ENCODE peak calls at places on chromosomes 5 and 9, in five cellular contexts. P is mesenchymal stem cell, U is brain microvascular endothelial cell, J is EL, X is occipital lobe. H is an unnamed sample.

GRCh38 chr5:33048315-33048714 is 337.2 kb downstream of the NPR3 start:
- DNase-seq in X (no peak), P (no peak), U (peak; percentile 21), J (no peak), H (no peak)

GRCh38 chr5:125043781-125044391 is 297.4 kb upstream of the ZNF608 start:
- DNase-seq in U (peak; percentile 62), X (no peak), J (peak; percentile 87), P (peak; percentile 33), H (peak; percentile 85)

GRCh38 chr9:119963798-119964372 is 594.6 kb upstream of the BRINP1 start:
- DNase-seq in X (no peak), P (peak; percentile 89), J (peak; percentile 94), U (peak; percentile 75), H (peak; percentile 82)

GRCh38 chr9:33433871-33434270 is 13.5 kb downstream of the AQP3 start:
- DNase-seq in P (no peak), J (no peak), U (no peak), X (no peak), H (no peak)

GRCh38 chr5:170483701-170484458 is 19.9 kb upstream of the KCNIP1 start:
- DNase-seq in X (no peak), J (peak; percentile 48), U (peak; percentile 24), P (peak; percentile 14), H (peak; percentile 82)

GRCh38 chr5:84411832-84412605 is 27.3 kb upstream of the EDIL3 start:
- DNase-seq in J (peak; percentile 6), U (no peak), X (no peak), P (no peak), H (no peak)

GRCh38 chr5:134920848-134921575 is 16.1 kb downstream of the PCBD2 start:
- DNase-seq in J (no peak), U (no peak), P (no peak), X (no peak), H (no peak)

GRCh38 chr9:93827545-93828330 is 127.4 kb downstream of the BARX1 start:
- DNase-seq in P (peak; percentile 43), J (peak; percentile 59), X (no peak), U (peak; percentile 37), H (peak; percentile 67)

GRCh38 chr5:126917918-126918623 is 112.3 kb downstream of the MARCHF3 start:
- DNase-seq in P (peak; percentile 62), U (peak; percentile 64), J (peak; percentile 68), X (no peak), H (peak; percentile 17)

GRCh38 chr5:150488519-150489357 is 19.2 kb upstream of the NDST1 start:
- DNase-seq in X (no peak), J (peak; percentile 83), U (no peak), P (peak; percentile 87), H (no peak)

GRCh38 chr9:135500071-135500524 is 384 bp upstream of the MRPS2 start:
- DNase-seq in U (no peak), P (no peak), J (no peak), X (no peak), H (no peak)

GRCh38 chr9:89999534-90000370 is 394.9 kb downstream of the GADD45G start:
- DNase-seq in P (peak; percentile 88), U (peak; percentile 40), X (no peak), J (no peak), H (peak; percentile 39)

GRCh38 chr5:71632168-71632567 is 45.0 kb downstream of the MCCC2 start:
- DNase-seq in J (no peak), U (no peak), X (no peak), P (no peak), H (no peak)

GRCh38 chr5:33339413-33339812 is 101.4 kb upstream of the TARS1 start:
- DNase-seq in P (no peak), J (no peak), U (no peak), X (no peak), H (no peak)

GRCh38 chr9:76697110-76697509 is 67.1 kb upstream of the PCA3 start:
- DNase-seq in U (no peak), X (no peak), J (no peak), P (no peak), H (no peak)

GRCh38 chr5:172051643-172052362 is 45.4 kb upstream of the FBXW11 start:
- DNase-seq in X (no peak), J (peak; percentile 34), P (no peak), U (no peak), H (no peak)

GRCh38 chr9:127424669-127424986 is 446 bp downstream of the ZNF79 start:
- DNase-seq in X (no peak), J (peak; percentile 17), U (no peak), P (no peak), H (no peak)

GRCh38 chr5:1401681-1402096 is 43.6 kb downstream of the SLC6A3 start:
- DNase-seq in X (no peak), U (no peak), P (no peak), J (no peak), H (no peak)

H was measured in Daoy.